ENCODE peak calls at places on chromosomes 7 and 10, in ten cellular contexts. One of them, this sample, is unnamed.

GRCh38 chr7:159027803-159028455 is 116.7 kb downstream of the VIPR2 start:
- DNase-seq in ascending aorta: no peak
- DNase-seq in RWPE2: no peak
- DNase-seq in HCT116: no peak
- DNase-seq in upper lobe of right lung: peak
- DNase-seq in body of pancreas: peak
- DNase-seq in Peyer's patch: peak
- DNase-seq in SJSA1: peak
- DNase-seq in IMR-90: no peak
- DNase-seq in esophagus squamous epithelium: no peak
- DNase-seq in this sample: peak

GRCh38 chr7:158568974-158569857 is 18.4 kb downstream of the PTPRN2 start:
- DNase-seq in Peyer's patch: no peak
- DNase-seq in body of pancreas: no peak
- DNase-seq in RWPE2: no peak
- DNase-seq in SJSA1: no peak
- DNase-seq in HCT116: no peak
- DNase-seq in ascending aorta: no peak
- DNase-seq in esophagus squamous epithelium: no peak
- DNase-seq in upper lobe of right lung: no peak
- DNase-seq in IMR-90: no peak
- DNase-seq in this sample: no peak

GRCh38 chr7:98378210-98378819 is 22.6 kb downstream of the BAIAP2L1 start:
- DNase-seq in RWPE2: no peak
- DNase-seq in IMR-90: no peak
- DNase-seq in body of pancreas: no peak
- DNase-seq in upper lobe of right lung: no peak
- DNase-seq in HCT116: no peak
- DNase-seq in Peyer's patch: no peak
- DNase-seq in SJSA1: no peak
- DNase-seq in ascending aorta: no peak
- DNase-seq in esophagus squamous epithelium: no peak
- DNase-seq in this sample: no peak

GRCh38 chr7:66013938-66014337 is 31.9 kb upstream of the GUSB start:
- DNase-seq in body of pancreas: peak
- DNase-seq in esophagus squamous epithelium: no peak
- DNase-seq in RWPE2: no peak
- DNase-seq in IMR-90: peak
- DNase-seq in upper lobe of right lung: peak
- DNase-seq in ascending aorta: no peak
- DNase-seq in HCT116: peak
- DNase-seq in Peyer's patch: no peak
- DNase-seq in SJSA1: peak
- DNase-seq in this sample: peak

GRCh38 chr10:44411251-44411650 is 26.4 kb upstream of the CXCL12 start:
- DNase-seq in HCT116: no peak
- DNase-seq in IMR-90: no peak
- DNase-seq in SJSA1: no peak
- DNase-seq in ascending aorta: no peak
- DNase-seq in body of pancreas: no peak
- DNase-seq in Peyer's patch: no peak
- DNase-seq in upper lobe of right lung: peak
- DNase-seq in esophagus squamous epithelium: no peak
- DNase-seq in RWPE2: no peak
- DNase-seq in this sample: no peak

GRCh38 chr10:89369142-89370105 is 8.4 kb upstream of the IFIT1B start:
- DNase-seq in body of pancreas: peak
- DNase-seq in upper lobe of right lung: no peak
- DNase-seq in HCT116: no peak
- DNase-seq in esophagus squamous epithelium: no peak
- DNase-seq in IMR-90: peak
- DNase-seq in ascending aorta: no peak
- DNase-seq in Peyer's patch: no peak
- DNase-seq in SJSA1: no peak
- DNase-seq in RWPE2: no peak
- DNase-seq in this sample: peak

GRCh38 chr10:82778908-82779307 is 903.9 kb downstream of the NRG3 start:
- DNase-seq in esophagus squamous epithelium: no peak
- DNase-seq in IMR-90: no peak
- DNase-seq in upper lobe of right lung: no peak
- DNase-seq in SJSA1: no peak
- DNase-seq in Peyer's patch: no peak
- DNase-seq in RWPE2: no peak
- DNase-seq in ascending aorta: no peak
- DNase-seq in body of pancreas: no peak
- DNase-seq in HCT116: no peak
- DNase-seq in this sample: no peak

GRCh38 chr7:28497026-28497425 is 84.7 kb downstream of the CREB5 start:
- DNase-seq in upper lobe of right lung: no peak
- DNase-seq in body of pancreas: no peak
- DNase-seq in HCT116: no peak
- DNase-seq in SJSA1: no peak
- DNase-seq in esophagus squamous epithelium: no peak
- DNase-seq in RWPE2: no peak
- DNase-seq in Peyer's patch: no peak
- DNase-seq in ascending aorta: no peak
- DNase-seq in IMR-90: no peak
- DNase-seq in this sample: no peak

GRCh38 chr7:95102662-95103061 is 195.3 kb downstream of the PPP1R9A start:
- DNase-seq in IMR-90: no peak
- DNase-seq in body of pancreas: no peak
- DNase-seq in esophagus squamous epithelium: no peak
- DNase-seq in upper lobe of right lung: no peak
- DNase-seq in HCT116: no peak
- DNase-seq in ascending aorta: no peak
- DNase-seq in Peyer's patch: no peak
- DNase-seq in RWPE2: no peak
- DNase-seq in SJSA1: no peak
- DNase-seq in this sample: no peak

GRCh38 chr10:14953452-14954000 is 370 bp downstream of the DCLRE1C start:
- DNase-seq in IMR-90: peak
- DNase-seq in upper lobe of right lung: no peak
- DNase-seq in RWPE2: peak
- DNase-seq in ascending aorta: no peak
- DNase-seq in SJSA1: peak
- DNase-seq in Peyer's patch: no peak
- DNase-seq in body of pancreas: peak
- DNase-seq in esophagus squamous epithelium: peak
- DNase-seq in HCT116: peak
- DNase-seq in this sample: peak

GRCh38 chr10:14959221-14960057 is at the start of gene MEIG1:
- DNase-seq in ascending aorta: peak
- DNase-seq in esophagus squamous epithelium: peak
- DNase-seq in RWPE2: peak
- DNase-seq in upper lobe of right lung: peak
- DNase-seq in HCT116: peak
- DNase-seq in body of pancreas: peak
- DNase-seq in SJSA1: peak
- DNase-seq in IMR-90: peak
- DNase-seq in Peyer's patch: peak
- DNase-seq in this sample: peak

GRCh38 chr10:14954934-14955333 is 1.0 kb upstream of the DCLRE1C start:
- DNase-seq in HCT116: no peak
- DNase-seq in Peyer's patch: no peak
- DNase-seq in body of pancreas: no peak
- DNase-seq in esophagus squamous epithelium: no peak
- DNase-seq in IMR-90: no peak
- DNase-seq in RWPE2: no peak
- DNase-seq in ascending aorta: no peak
- DNase-seq in SJSA1: no peak
- DNase-seq in upper lobe of right lung: no peak
- DNase-seq in this sample: no peak

GRCh38 chr10:14954001-14954770 is at the start of gene DCLRE1C:
- DNase-seq in esophagus squamous epithelium: peak
- DNase-seq in HCT116: peak
- DNase-seq in IMR-90: peak
- DNase-seq in Peyer's patch: peak
- DNase-seq in upper lobe of right lung: peak
- DNase-seq in SJSA1: peak
- DNase-seq in ascending aorta: peak
- DNase-seq in body of pancreas: peak
- DNase-seq in RWPE2: peak
- DNase-seq in this sample: peak

DNA sequence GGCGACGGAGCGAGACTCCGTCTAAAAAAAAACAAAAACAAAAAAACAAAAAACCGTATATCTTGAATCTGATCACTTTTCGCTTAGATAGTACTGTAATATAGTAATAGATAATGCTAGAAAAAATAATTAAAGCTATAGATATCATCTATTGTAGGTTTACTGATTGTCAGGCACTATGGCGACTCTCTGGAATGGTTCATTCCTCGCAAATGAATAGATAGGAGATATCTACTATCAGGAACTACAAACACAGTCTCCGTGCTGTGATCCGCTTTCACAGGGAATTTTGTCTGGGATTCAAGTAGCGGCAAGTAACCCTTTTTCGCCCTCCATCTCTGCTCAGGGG is 342 bp upstream of the MEIG1 start:
- DNase-seq in ascending aorta: no peak
- DNase-seq in Peyer's patch: no peak
- DNase-seq in IMR-90: no peak
- DNase-seq in esophagus squamous epithelium: no peak
- DNase-seq in upper lobe of right lung: no peak
- DNase-seq in HCT116: no peak
- DNase-seq in SJSA1: no peak
- DNase-seq in RWPE2: no peak
- DNase-seq in body of pancreas: no peak
- DNase-seq in this sample: no peak
- H3K27ac ChIP-seq in ascending aorta: peak
- H3K27ac ChIP-seq in Peyer's patch: peak
- H3K27ac ChIP-seq in IMR-90: peak
- H3K27ac ChIP-seq in esophagus squamous epithelium: peak
- H3K27ac ChIP-seq in upper lobe of right lung: peak
- H3K27ac ChIP-seq in HCT116: peak
- H3K27ac ChIP-seq in SJSA1: no peak
- H3K27ac ChIP-seq in RWPE2: peak
- H3K27ac ChIP-seq in body of pancreas: peak
- H3K27ac ChIP-seq in this sample: no peak

GRCh38 chr10:73647211-73647874 is 6.1 kb upstream of the MYOZ1 start:
- DNase-seq in RWPE2: no peak
- DNase-seq in body of pancreas: peak
- DNase-seq in upper lobe of right lung: peak
- DNase-seq in HCT116: no peak
- DNase-seq in SJSA1: no peak
- DNase-seq in Peyer's patch: peak
- DNase-seq in esophagus squamous epithelium: no peak
- DNase-seq in ascending aorta: no peak
- DNase-seq in IMR-90: no peak
- DNase-seq in this sample: peak
- H3K27ac ChIP-seq in RWPE2: no peak
- H3K27ac ChIP-seq in body of pancreas: no peak
- H3K27ac ChIP-seq in upper lobe of right lung: peak
- H3K27ac ChIP-seq in HCT116: no peak
- H3K27ac ChIP-seq in SJSA1: no peak
- H3K27ac ChIP-seq in Peyer's patch: no peak
- H3K27ac ChIP-seq in esophagus squamous epithelium: peak
- H3K27ac ChIP-seq in ascending aorta: peak
- H3K27ac ChIP-seq in IMR-90: no peak
- H3K27ac ChIP-seq in this sample: no peak

DNA sequence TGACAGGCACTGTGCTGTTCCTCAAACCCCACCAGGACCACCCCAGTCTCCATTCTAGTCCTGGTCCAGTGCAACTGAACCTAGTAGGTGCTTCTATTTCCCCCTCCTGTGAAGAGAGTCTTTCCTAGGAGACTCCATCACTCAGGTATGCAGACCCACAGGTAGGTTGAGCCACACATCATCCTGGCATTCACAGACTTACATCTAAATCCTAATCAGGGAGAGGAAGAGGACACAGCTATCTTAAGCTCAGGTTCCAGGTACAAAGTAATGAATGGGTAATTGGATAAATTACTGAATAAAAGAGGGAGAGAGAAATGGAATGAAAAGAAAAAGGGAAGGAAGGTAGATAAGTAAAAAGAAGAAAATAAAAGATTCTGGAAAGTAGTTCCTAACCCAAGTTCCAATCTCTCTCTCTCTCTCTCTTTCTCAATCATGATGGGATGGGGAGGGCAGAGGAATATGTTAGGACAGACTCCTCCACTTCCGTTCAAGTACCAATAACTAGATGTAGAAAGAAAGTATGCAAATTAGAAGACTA is 139.8 kb upstream of the NAMPT start:
- DNase-seq in body of pancreas: no peak
- DNase-seq in esophagus squamous epithelium: no peak
- DNase-seq in ascending aorta: no peak
- DNase-seq in SJSA1: no peak
- DNase-seq in upper lobe of right lung: no peak
- DNase-seq in HCT116: no peak
- DNase-seq in IMR-90: no peak
- DNase-seq in Peyer's patch: no peak
- DNase-seq in RWPE2: no peak
- DNase-seq in this sample: no peak
- H3K27ac ChIP-seq in body of pancreas: peak
- H3K27ac ChIP-seq in esophagus squamous epithelium: peak
- H3K27ac ChIP-seq in ascending aorta: no peak
- H3K27ac ChIP-seq in SJSA1: peak
- H3K27ac ChIP-seq in upper lobe of right lung: peak
- H3K27ac ChIP-seq in HCT116: no peak
- H3K27ac ChIP-seq in IMR-90: peak
- H3K27ac ChIP-seq in Peyer's patch: peak
- H3K27ac ChIP-seq in RWPE2: peak
- H3K27ac ChIP-seq in this sample: no peak

GRCh38 chr10:15374561-15374960 is 3.5 kb upstream of the FAM171A1 start:
- DNase-seq in body of pancreas: no peak
- DNase-seq in ascending aorta: no peak
- DNase-seq in esophagus squamous epithelium: no peak
- DNase-seq in upper lobe of right lung: no peak
- DNase-seq in RWPE2: no peak
- DNase-seq in IMR-90: no peak
- DNase-seq in HCT116: no peak
- DNase-seq in SJSA1: no peak
- DNase-seq in Peyer's patch: no peak
- DNase-seq in this sample: no peak

GRCh38 chr10:15381420-15381819 is 10.3 kb upstream of the FAM171A1 start:
- DNase-seq in Peyer's patch: no peak
- DNase-seq in upper lobe of right lung: no peak
- DNase-seq in ascending aorta: no peak
- DNase-seq in IMR-90: no peak
- DNase-seq in body of pancreas: no peak
- DNase-seq in esophagus squamous epithelium: no peak
- DNase-seq in RWPE2: no peak
- DNase-seq in SJSA1: no peak
- DNase-seq in HCT116: no peak
- DNase-seq in this sample: no peak

GRCh38 chr10:15374156-15374555 is 3.1 kb upstream of the FAM171A1 start:
- DNase-seq in SJSA1: no peak
- DNase-seq in HCT116: no peak
- DNase-seq in upper lobe of right lung: no peak
- DNase-seq in ascending aorta: no peak
- DNase-seq in IMR-90: no peak
- DNase-seq in RWPE2: no peak
- DNase-seq in body of pancreas: no peak
- DNase-seq in esophagus squamous epithelium: no peak
- DNase-seq in Peyer's patch: no peak
- DNase-seq in this sample: no peak

GRCh38 chr10:15378569-15378968 is 7.5 kb upstream of the FAM171A1 start:
- DNase-seq in IMR-90: no peak
- DNase-seq in ascending aorta: no peak
- DNase-seq in body of pancreas: no peak
- DNase-seq in HCT116: no peak
- DNase-seq in SJSA1: no peak
- DNase-seq in RWPE2: no peak
- DNase-seq in Peyer's patch: no peak
- DNase-seq in upper lobe of right lung: no peak
- DNase-seq in esophagus squamous epithelium: no peak
- DNase-seq in this sample: peak

GRCh38 chr10:15379043-15379442 is 8.0 kb upstream of the FAM171A1 start:
- DNase-seq in SJSA1: no peak
- DNase-seq in ascending aorta: no peak
- DNase-seq in body of pancreas: no peak
- DNase-seq in esophagus squamous epithelium: no peak
- DNase-seq in Peyer's patch: no peak
- DNase-seq in upper lobe of right lung: no peak
- DNase-seq in IMR-90: no peak
- DNase-seq in HCT116: no peak
- DNase-seq in RWPE2: no peak
- DNase-seq in this sample: no peak
- H3K27ac ChIP-seq in SJSA1: no peak
- H3K27ac ChIP-seq in ascending aorta: no peak
- H3K27ac ChIP-seq in body of pancreas: no peak
- H3K27ac ChIP-seq in esophagus squamous epithelium: no peak
- H3K27ac ChIP-seq in Peyer's patch: no peak
- H3K27ac ChIP-seq in upper lobe of right lung: no peak
- H3K27ac ChIP-seq in IMR-90: no peak
- H3K27ac ChIP-seq in HCT116: no peak
- H3K27ac ChIP-seq in RWPE2: no peak
- H3K27ac ChIP-seq in this sample: no peak